ENCODE peak calls at places on chromosomes 2 and 18, in four cellular contexts. One of them, this sample, is unnamed.

GRCh38 chr2:142745691-142746090 is 131.8 kb upstream of the KYNU start:
- DNase-seq in choroid plexus epithelial cell: peak; percentile 50
- DNase-seq in fibroblast of the aortic adventitia: no peak
- DNase-seq in AG04449: no peak
- DNase-seq in this sample: no peak

GRCh38 chr2:178448968-178449661 is 1.9 kb downstream of the PRKRA start:
- DNase-seq in choroid plexus epithelial cell: no peak
- DNase-seq in fibroblast of the aortic adventitia: peak; percentile 2
- DNase-seq in AG04449: no peak
- DNase-seq in this sample: no peak

GRCh38 chr18:44325903-44326650 is 354.6 kb upstream of the SETBP1 start:
- DNase-seq in choroid plexus epithelial cell: peak; percentile 91
- DNase-seq in fibroblast of the aortic adventitia: peak; percentile 87
- DNase-seq in AG04449: peak; percentile 10
- DNase-seq in this sample: peak; percentile 87

GRCh38 chr18:42447688-42448087 is 492.7 kb downstream of the PIK3C3 start:
- DNase-seq in choroid plexus epithelial cell: no peak
- DNase-seq in fibroblast of the aortic adventitia: no peak
- DNase-seq in AG04449: no peak
- DNase-seq in this sample: no peak

GRCh38 chr2:36562973-36563532 is 34.9 kb downstream of the FEZ2 start:
- DNase-seq in choroid plexus epithelial cell: peak; percentile 78
- DNase-seq in fibroblast of the aortic adventitia: peak; percentile 68
- DNase-seq in AG04449: no peak
- DNase-seq in this sample: peak; percentile 78

GRCh38 chr2:189798312-189799029 is 14.2 kb downstream of the PMS1 start:
- DNase-seq in choroid plexus epithelial cell: peak; percentile 83
- DNase-seq in fibroblast of the aortic adventitia: peak; percentile 80
- DNase-seq in AG04449: peak; percentile 21
- DNase-seq in this sample: peak; percentile 77

GRCh38 chr2:6523476-6523875 is 342.2 kb downstream of the CMPK2 start:
- DNase-seq in choroid plexus epithelial cell: no peak
- DNase-seq in fibroblast of the aortic adventitia: no peak
- DNase-seq in AG04449: no peak
- DNase-seq in this sample: no peak

GRCh38 chr2:120957905-120958304 is 222.2 kb downstream of the GLI2 start:
- DNase-seq in choroid plexus epithelial cell: no peak
- DNase-seq in fibroblast of the aortic adventitia: no peak
- DNase-seq in AG04449: no peak
- DNase-seq in this sample: no peak

GRCh38 chr2:64145119-64145518 is 899 bp upstream of the PELI1 start:
- DNase-seq in choroid plexus epithelial cell: no peak
- DNase-seq in fibroblast of the aortic adventitia: no peak
- DNase-seq in AG04449: no peak
- DNase-seq in this sample: no peak

GRCh38 chr2:11290211-11290610 is 54.2 kb downstream of the ROCK2 start:
- DNase-seq in choroid plexus epithelial cell: no peak
- DNase-seq in fibroblast of the aortic adventitia: no peak
- DNase-seq in AG04449: no peak
- DNase-seq in this sample: no peak

GRCh38 chr2:177593448-177593847 is 200.9 kb downstream of the AGPS start:
- DNase-seq in choroid plexus epithelial cell: no peak
- DNase-seq in fibroblast of the aortic adventitia: no peak
- DNase-seq in AG04449: no peak
- DNase-seq in this sample: no peak

GRCh38 chr18:56641714-56642331 is 3.4 kb upstream of the TXNL1 start:
- DNase-seq in choroid plexus epithelial cell: peak; percentile 68
- DNase-seq in fibroblast of the aortic adventitia: peak; percentile 70
- DNase-seq in AG04449: no peak
- DNase-seq in this sample: peak; percentile 73

GRCh38 chr2:81648370-81648769 is 1343.8 kb upstream of the LRRTM1 start:
- DNase-seq in choroid plexus epithelial cell: no peak
- DNase-seq in fibroblast of the aortic adventitia: no peak
- DNase-seq in AG04449: no peak
- DNase-seq in this sample: no peak

GRCh38 chr2:60432202-60432601 is 121.3 kb downstream of the BCL11A start:
- DNase-seq in choroid plexus epithelial cell: no peak
- DNase-seq in fibroblast of the aortic adventitia: no peak
- DNase-seq in AG04449: no peak
- DNase-seq in this sample: no peak

GRCh38 chr18:13425357-13426095 is 207.0 kb downstream of the LDLRAD4 start:
- DNase-seq in choroid plexus epithelial cell: no peak
- DNase-seq in fibroblast of the aortic adventitia: no peak
- DNase-seq in AG04449: no peak
- DNase-seq in this sample: no peak

GRCh38 chr2:224039080-224039769 is at the start of gene SERPINE2:
- DNase-seq in choroid plexus epithelial cell: peak; percentile 27
- DNase-seq in fibroblast of the aortic adventitia: peak; percentile 61
- DNase-seq in AG04449: no peak
- DNase-seq in this sample: peak; percentile 58

GRCh38 chr2:218882866-218883366 is 2.3 kb downstream of the WNT10A start:
- DNase-seq in choroid plexus epithelial cell: no peak
- DNase-seq in fibroblast of the aortic adventitia: no peak
- DNase-seq in AG04449: no peak
- DNase-seq in this sample: no peak

GRCh38 chr18:29430416-29430815 is 1253.5 kb upstream of the CDH2 start:
- DNase-seq in choroid plexus epithelial cell: no peak
- DNase-seq in fibroblast of the aortic adventitia: no peak
- DNase-seq in AG04449: no peak
- DNase-seq in this sample: peak; percentile 20

GRCh38 chr2:71617266-71617665 is 163.9 kb downstream of the DYSF start:
- DNase-seq in choroid plexus epithelial cell: no peak
- DNase-seq in fibroblast of the aortic adventitia: no peak
- DNase-seq in AG04449: no peak
- DNase-seq in this sample: no peak

GRCh38 chr2:2540406-2540805 is 209.3 kb upstream of the MYT1L start:
- DNase-seq in choroid plexus epithelial cell: no peak
- DNase-seq in fibroblast of the aortic adventitia: no peak
- DNase-seq in AG04449: no peak
- DNase-seq in this sample: no peak

GRCh38 chr18:79411614-79412526 is 16.1 kb downstream of the NFATC1 start:
- DNase-seq in choroid plexus epithelial cell: peak; percentile 61
- DNase-seq in fibroblast of the aortic adventitia: no peak
- DNase-seq in AG04449: no peak
- DNase-seq in this sample: no peak

GRCh38 chr2:225030893-225031292 is 11.4 kb downstream of the DOCK10 start:
- DNase-seq in choroid plexus epithelial cell: no peak
- DNase-seq in fibroblast of the aortic adventitia: no peak
- DNase-seq in AG04449: no peak
- DNase-seq in this sample: no peak

GRCh38 chr2:226063704-226064390 is 664.3 kb downstream of the NYAP2 start:
- DNase-seq in choroid plexus epithelial cell: peak; percentile 13
- DNase-seq in fibroblast of the aortic adventitia: peak; percentile 65
- DNase-seq in AG04449: peak; percentile 46
- DNase-seq in this sample: peak; percentile 43

GRCh38 chr2:211435331-211435730 is 878.9 kb downstream of the CPS1 start:
- DNase-seq in choroid plexus epithelial cell: no peak
- DNase-seq in fibroblast of the aortic adventitia: no peak
- DNase-seq in AG04449: no peak
- DNase-seq in this sample: no peak

GRCh38 chr2:53633441-53633840 is 134.2 kb upstream of the CHAC2 start:
- DNase-seq in choroid plexus epithelial cell: peak; percentile 18
- DNase-seq in fibroblast of the aortic adventitia: peak; percentile 25
- DNase-seq in AG04449: no peak
- DNase-seq in this sample: peak; percentile 22

GRCh38 chr2:208373460-208374089 is 33.0 kb upstream of the PTH2R start:
- DNase-seq in choroid plexus epithelial cell: peak; percentile 74
- DNase-seq in fibroblast of the aortic adventitia: peak; percentile 76
- DNase-seq in AG04449: no peak
- DNase-seq in this sample: peak; percentile 72

GRCh38 chr18:45652303-45652702 is 37.0 kb downstream of the SLC14A2 start:
- DNase-seq in choroid plexus epithelial cell: no peak
- DNase-seq in fibroblast of the aortic adventitia: no peak
- DNase-seq in AG04449: no peak
- DNase-seq in this sample: no peak

GRCh38 chr2:238290079-238290478 is 1.7 kb upstream of the PER2 start:
- DNase-seq in choroid plexus epithelial cell: no peak
- DNase-seq in fibroblast of the aortic adventitia: peak; percentile 26
- DNase-seq in AG04449: no peak
- DNase-seq in this sample: peak; percentile 87

GRCh38 chr18:34493099-34493544 is 217.0 kb upstream of the DTNA start:
- DNase-seq in choroid plexus epithelial cell: peak; percentile 68
- DNase-seq in fibroblast of the aortic adventitia: peak; percentile 61
- DNase-seq in AG04449: no peak
- DNase-seq in this sample: peak; percentile 68

GRCh38 chr2:18049325-18049724 is 170.9 kb downstream of the KCNS3 start:
- DNase-seq in choroid plexus epithelial cell: no peak
- DNase-seq in fibroblast of the aortic adventitia: no peak
- DNase-seq in AG04449: no peak
- DNase-seq in this sample: no peak

GRCh38 chr2:232039086-232039485 is 77.6 kb downstream of the DIS3L2 start:
- DNase-seq in choroid plexus epithelial cell: no peak
- DNase-seq in fibroblast of the aortic adventitia: no peak
- DNase-seq in AG04449: no peak
- DNase-seq in this sample: no peak

GRCh38 chr2:170822292-170822884 is 5.7 kb downstream of the GAD1 start:
- DNase-seq in choroid plexus epithelial cell: no peak
- DNase-seq in fibroblast of the aortic adventitia: no peak
- DNase-seq in AG04449: no peak
- DNase-seq in this sample: no peak

GRCh38 chr18:32373995-32374394 is 96.7 kb downstream of the GAREM1 start:
- DNase-seq in choroid plexus epithelial cell: peak; percentile 80
- DNase-seq in fibroblast of the aortic adventitia: peak; percentile 49
- DNase-seq in AG04449: no peak
- DNase-seq in this sample: peak; percentile 64

GRCh38 chr18:7369006-7369405 is 138.1 kb downstream of the LRRC30 start:
- DNase-seq in choroid plexus epithelial cell: no peak
- DNase-seq in fibroblast of the aortic adventitia: no peak
- DNase-seq in AG04449: no peak
- DNase-seq in this sample: peak; percentile 5

GRCh38 chr2:239648607-239649006 is 247.8 kb upstream of the HDAC4 start:
- DNase-seq in choroid plexus epithelial cell: no peak
- DNase-seq in fibroblast of the aortic adventitia: no peak
- DNase-seq in AG04449: no peak
- DNase-seq in this sample: no peak

GRCh38 chr2:128496700-128497099 is 178.0 kb upstream of the HS6ST1 start:
- DNase-seq in choroid plexus epithelial cell: no peak
- DNase-seq in fibroblast of the aortic adventitia: no peak
- DNase-seq in AG04449: no peak
- DNase-seq in this sample: no peak

GRCh38 chr2:884027-884748 is 66.5 kb upstream of the SNTG2 start:
- DNase-seq in choroid plexus epithelial cell: no peak
- DNase-seq in fibroblast of the aortic adventitia: no peak
- DNase-seq in AG04449: no peak
- DNase-seq in this sample: no peak

GRCh38 chr18:22203892-22204536 is 34.6 kb downstream of the GATA6 start:
- DNase-seq in choroid plexus epithelial cell: no peak
- DNase-seq in fibroblast of the aortic adventitia: no peak
- DNase-seq in AG04449: no peak
- DNase-seq in this sample: no peak

GRCh38 chr2:218301176-218301819 is 9.0 kb upstream of the TMBIM1 start:
- DNase-seq in choroid plexus epithelial cell: peak; percentile 91
- DNase-seq in fibroblast of the aortic adventitia: peak; percentile 88
- DNase-seq in AG04449: no peak
- DNase-seq in this sample: peak; percentile 91

DNA sequence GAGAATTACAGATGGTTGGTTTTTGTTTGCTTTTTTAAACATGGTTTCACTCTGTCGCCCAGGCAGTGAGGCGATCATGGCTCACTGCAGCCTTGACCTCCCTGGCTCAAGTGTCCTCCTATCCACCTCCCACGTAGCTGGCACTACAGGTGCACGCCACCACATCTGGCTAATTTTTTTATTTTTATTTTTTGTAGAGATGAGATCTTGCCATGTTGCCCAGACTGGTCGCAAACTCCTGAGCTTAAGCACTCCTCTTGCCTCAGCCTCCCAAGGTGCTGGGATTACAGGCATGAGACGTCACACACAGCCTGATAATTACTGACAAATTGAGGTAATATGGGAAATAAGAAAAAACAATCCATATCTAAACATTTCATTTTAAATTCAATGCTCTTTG is 110.5 kb upstream of the ZSWIM2 start:
- DNase-seq in choroid plexus epithelial cell: no peak
- DNase-seq in fibroblast of the aortic adventitia: no peak
- DNase-seq in AG04449: no peak
- DNase-seq in this sample: no peak
- TF ChIP-seq CTCF in choroid plexus epithelial cell: no peak
- TF ChIP-seq CTCF in fibroblast of the aortic adventitia: no peak
- TF ChIP-seq CTCF in AG04449: no peak
- TF ChIP-seq CTCF in this sample: no peak

GRCh38 chr2:144151877-144152276 is 368.0 kb downstream of the ZEB2 start:
- DNase-seq in choroid plexus epithelial cell: no peak
- DNase-seq in fibroblast of the aortic adventitia: no peak
- DNase-seq in AG04449: no peak
- DNase-seq in this sample: no peak
- TF ChIP-seq CTCF in choroid plexus epithelial cell: no peak
- TF ChIP-seq CTCF in fibroblast of the aortic adventitia: no peak
- TF ChIP-seq CTCF in AG04449: no peak
- TF ChIP-seq CTCF in this sample: no peak

DNA sequence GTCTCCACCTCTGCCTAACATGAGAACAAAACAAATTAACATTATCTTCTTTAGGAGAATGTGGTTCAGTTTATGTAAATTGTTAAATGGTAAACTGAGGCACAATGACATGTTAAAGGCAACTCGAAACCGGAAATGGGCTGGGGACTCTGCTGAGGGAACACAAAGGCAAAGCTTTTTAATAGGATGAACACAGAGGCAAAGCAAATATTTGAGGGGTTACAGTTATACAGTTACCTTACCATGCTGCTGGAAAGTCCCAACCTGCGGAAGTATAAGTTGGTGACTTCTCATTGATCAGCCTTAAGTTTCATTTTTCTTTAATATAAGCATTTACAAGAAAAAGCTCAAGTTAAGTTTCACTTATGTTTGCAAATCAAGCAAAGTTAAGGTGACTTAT is 195.0 kb downstream of the DLGAP1 start:
- DNase-seq in choroid plexus epithelial cell: no peak
- DNase-seq in fibroblast of the aortic adventitia: no peak
- DNase-seq in AG04449: no peak
- DNase-seq in this sample: no peak
- TF ChIP-seq CTCF in choroid plexus epithelial cell: no peak
- TF ChIP-seq CTCF in fibroblast of the aortic adventitia: no peak
- TF ChIP-seq CTCF in AG04449: no peak
- TF ChIP-seq CTCF in this sample: no peak

DNA sequence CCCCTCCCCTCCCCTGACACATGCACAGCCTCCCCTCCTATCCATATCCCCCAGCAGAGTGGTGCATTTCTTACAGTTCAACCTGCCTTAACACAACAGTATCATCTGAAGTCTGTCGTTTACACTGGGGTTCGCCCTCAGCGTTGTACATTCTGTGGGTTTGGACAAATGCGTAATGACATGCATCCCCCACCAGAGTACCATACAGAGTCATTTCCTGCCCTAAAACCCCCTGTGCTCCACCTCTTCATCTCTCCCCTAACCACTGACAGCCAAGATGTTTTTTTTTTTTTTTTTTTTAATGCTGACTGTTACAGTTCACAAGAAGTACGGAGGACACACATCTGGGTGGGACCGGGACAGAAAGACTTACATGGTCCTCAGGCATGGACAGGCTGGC is 22.6 kb downstream of the POMC start:
- DNase-seq in choroid plexus epithelial cell: no peak
- DNase-seq in fibroblast of the aortic adventitia: no peak
- DNase-seq in AG04449: no peak
- DNase-seq in this sample: no peak
- TF ChIP-seq CTCF in choroid plexus epithelial cell: no peak
- TF ChIP-seq CTCF in fibroblast of the aortic adventitia: no peak
- TF ChIP-seq CTCF in AG04449: no peak
- TF ChIP-seq CTCF in this sample: no peak

GRCh38 chr2:195498176-195498575 is 158.8 kb upstream of the SLC39A10 start:
- DNase-seq in choroid plexus epithelial cell: peak; percentile 72
- DNase-seq in fibroblast of the aortic adventitia: peak; percentile 36
- DNase-seq in AG04449: no peak
- DNase-seq in this sample: peak; percentile 62
- TF ChIP-seq CTCF in choroid plexus epithelial cell: peak; percentile 63
- TF ChIP-seq CTCF in fibroblast of the aortic adventitia: peak; percentile 29
- TF ChIP-seq CTCF in AG04449: no peak
- TF ChIP-seq CTCF in this sample: peak; percentile 50

This sample was measured in fibroblast of pulmonary artery.